ENCODE peak calls at places on chromosomes 4 and X, in ten cellular contexts. E is H9; Q is fibroblast of lung; J is OCI-LY7; K is CD8-positive, alpha-beta memory T cell; Y is epithelial cell of prostate; T is endodermal cell; O is tibial artery; Z is CD4-positive, alpha-beta memory T cell; F is left lung. S is an unnamed sample.

GRCh38 chr4:41215969-41216293 is 1.6 kb upstream of the APBB2 start:
- DNase-seq in Y (no peak), K (no peak), E (no peak), F (no peak), T (no peak), J (no peak), Q (no peak), O (no peak), Z (no peak), S (no peak)

GRCh38 chr4:124631760-124632159 is 80.8 kb downstream of the ANKRD50 start:
- DNase-seq in J (no peak), K (no peak), Y (peak), O (no peak), Q (peak), Z (no peak), E (no peak), F (no peak), T (no peak), S (peak)

GRCh38 chr4:3442959-3443749 is 1.4 kb downstream of the HGFAC start:
- DNase-seq in K (peak), F (peak), Q (no peak), Y (no peak), T (peak), J (peak), Z (peak), O (no peak), E (peak), S (peak)

GRCh38 chr4:152094851-152095700 is 334.3 kb upstream of the GATB start:
- DNase-seq in E (no peak), O (no peak), K (no peak), Z (no peak), F (no peak), T (no peak), Q (peak), J (no peak), Y (no peak), S (no peak)

GRCh38 chr4:112766422-112766821 is 129.5 kb downstream of the LARP7 start:
- DNase-seq in E (no peak), Z (no peak), K (no peak), T (peak), Q (peak), F (no peak), J (peak), Y (no peak), O (no peak), S (no peak)

GRCh38 chr4:147118523-147118922 is 172.9 kb upstream of the TTC29 start:
- DNase-seq in T (no peak), K (no peak), O (no peak), Z (no peak), Y (no peak), Q (peak), J (no peak), E (no peak), F (no peak), S (no peak)

GRCh38 chr4:6008092-6008551 is 10.1 kb downstream of the C4orf50 start:
- DNase-seq in Q (no peak), J (no peak), K (no peak), E (peak), Z (no peak), O (no peak), F (peak), Y (no peak), T (peak), S (no peak)

GRCh38 chr4:83138979-83139378 is 24.4 kb upstream of the PLAC8 start:
- DNase-seq in J (no peak), Z (no peak), E (no peak), Q (no peak), O (no peak), K (no peak), Y (no peak), T (no peak), F (no peak), S (no peak)

GRCh38 chrX:105331244-105331643 is 110.8 kb upstream of the TEX13A start:
- DNase-seq in O (no peak), E (no peak), Y (no peak), Z (no peak), K (no peak), F (no peak), T (no peak), J (no peak), Q (peak), S (peak)

GRCh38 chr4:78120144-78120880 is 63.2 kb downstream of the FRAS1 start:
- DNase-seq in F (no peak), J (no peak), Y (no peak), T (no peak), Q (no peak), E (no peak), K (no peak), O (no peak), Z (no peak), S (no peak)

GRCh38 chrX:76428243-76429130 is 977 bp downstream of the MAGEE1 start:
- DNase-seq in Q (no peak), J (no peak), K (peak), Y (no peak), O (no peak), E (peak), Z (peak), T (peak), F (peak), S (no peak)

GRCh38 chr4:20015825-20016224 is 235.9 kb upstream of the SLIT2 start:
- DNase-seq in Z (no peak), K (no peak), E (no peak), Y (peak), F (no peak), J (no peak), O (no peak), Q (no peak), T (no peak), S (no peak)

GRCh38 chr4:168651864-168652263 is 155.0 kb downstream of the PALLD start:
- DNase-seq in Q (no peak), F (no peak), T (no peak), J (no peak), Z (no peak), K (no peak), E (no peak), Y (no peak), O (no peak), S (no peak)

GRCh38 chrX:47992093-47992375 is 11.8 kb downstream of the ZNF182 start:
- DNase-seq in Q (peak), E (no peak), O (no peak), K (no peak), J (no peak), Y (no peak), Z (no peak), F (no peak), T (no peak), S (no peak)

GRCh38 chrX:54288277-54288676 is 69.6 kb downstream of the WNK3 start:
- DNase-seq in Z (no peak), O (no peak), F (no peak), E (no peak), T (no peak), K (no peak), J (no peak), Y (no peak), Q (no peak), S (no peak)

GRCh38 chr4:39732728-39733127 is 34.8 kb downstream of the UBE2K start:
- DNase-seq in Z (no peak), J (no peak), K (no peak), O (no peak), E (no peak), F (no peak), Q (peak), Y (peak), T (no peak), S (peak)

GRCh38 chr4:60863442-60863841 is 336.7 kb upstream of the ADGRL3 start:
- DNase-seq in F (no peak), E (no peak), J (no peak), Z (no peak), Q (no peak), O (no peak), Y (no peak), K (no peak), T (no peak), S (no peak)

GRCh38 chrX:114841051-114841450 is 176.4 kb downstream of the IL13RA2 start:
- DNase-seq in Q (peak), J (no peak), Y (no peak), F (no peak), K (no peak), T (no peak), E (no peak), O (no peak), Z (no peak), S (no peak)

GRCh38 chrX:130716822-130717405 is 186.1 kb downstream of the ENOX2 start:
- DNase-seq in Z (no peak), J (no peak), E (no peak), O (no peak), T (no peak), Y (no peak), K (no peak), Q (peak), F (no peak), S (no peak)

GRCh38 chr4:56181140-56181950 is 205.9 kb downstream of the AASDH start:
- DNase-seq in K (no peak), Q (peak), Z (no peak), F (no peak), T (no peak), J (no peak), O (no peak), Y (no peak), E (no peak), S (no peak)

GRCh38 chrX:23784487-23785301 is 1.7 kb downstream of the SAT1 start:
- DNase-seq in O (no peak), E (no peak), K (no peak), J (peak), Q (peak), Y (no peak), Z (no peak), F (no peak), T (no peak), S (peak)

GRCh38 chr4:109266891-109267290 is 35.6 kb downstream of the COL25A1 start:
- DNase-seq in Z (no peak), T (no peak), K (no peak), Y (no peak), E (no peak), F (no peak), Q (no peak), O (no peak), J (no peak), S (no peak)

GRCh38 chr4:153261922-153262321 is 57.7 kb downstream of the TRIM2 start:
- DNase-seq in K (no peak), T (no peak), O (no peak), Y (no peak), J (no peak), Q (no peak), E (no peak), F (no peak), Z (no peak), S (no peak)

GRCh38 chr4:167196386-167196785 is 37.9 kb downstream of the SPOCK3 start:
- DNase-seq in F (no peak), J (no peak), Z (no peak), Q (peak), O (no peak), E (no peak), K (no peak), Y (peak), T (no peak), S (no peak)

GRCh38 chr4:75432683-75433082 is 81.5 kb downstream of the RCHY1 start:
- DNase-seq in O (no peak), Z (no peak), Y (no peak), T (peak), K (no peak), Q (peak), J (peak), E (peak), F (no peak), S (peak)

GRCh38 chrX:24341795-24342194 is 18.6 kb upstream of the SUPT20HL1 start:
- DNase-seq in K (no peak), Q (peak), F (no peak), T (no peak), Y (no peak), O (no peak), J (no peak), E (no peak), Z (no peak), S (no peak)

GRCh38 chr4:21177092-21177491 is 476.8 kb downstream of the PACRGL start:
- DNase-seq in F (no peak), Z (no peak), Y (no peak), K (no peak), J (no peak), O (no peak), T (no peak), Q (no peak), E (no peak), S (no peak)

GRCh38 chr4:147633643-147634042 is 16.4 kb downstream of the TMEM184C start:
- DNase-seq in J (no peak), Z (no peak), Y (no peak), Q (no peak), E (no peak), K (no peak), O (no peak), F (no peak), T (no peak), S (no peak)

GRCh38 chrX:93874554-93874953 is 200.5 kb downstream of the FAM133A start:
- DNase-seq in F (no peak), Y (no peak), J (peak), E (peak), K (no peak), Z (no peak), O (no peak), Q (no peak), T (peak), S (peak)

GRCh38 chrX:31126205-31126604 is 54.4 kb upstream of the FTHL17 start:
- DNase-seq in O (no peak), F (no peak), J (no peak), E (no peak), T (no peak), K (no peak), Y (no peak), Q (peak), Z (no peak), S (no peak)

GRCh38 chr4:113697429-113697828 is 64.1 kb downstream of the CAMK2D start:
- DNase-seq in T (no peak), O (no peak), K (no peak), Z (no peak), E (no peak), Q (no peak), J (no peak), Y (no peak), F (no peak), S (no peak)

GRCh38 chr4:12409507-12410190 is 981.0 kb upstream of the HS3ST1 start:
- DNase-seq in J (no peak), Q (peak), T (no peak), E (no peak), F (no peak), Y (no peak), Z (no peak), K (no peak), O (no peak), S (peak)

GRCh38 chr4:73919691-73920090 is 50.5 kb downstream of the CXCL1 start:
- DNase-seq in J (no peak), Q (peak), F (no peak), Z (no peak), O (no peak), Y (no peak), K (no peak), E (no peak), T (no peak), S (no peak)

GRCh38 chr4:38365261-38365660 is 298.7 kb upstream of the KLF3 start:
- DNase-seq in F (no peak), J (no peak), O (no peak), K (no peak), Q (no peak), Y (no peak), T (no peak), E (no peak), Z (no peak), S (no peak)

GRCh38 chr4:158033416-158033863 is 139.4 kb downstream of the GASK1B start:
- DNase-seq in T (no peak), Z (no peak), K (no peak), O (no peak), E (no peak), F (no peak), Q (peak), Y (no peak), J (no peak), S (no peak)

GRCh38 chr4:13642163-13642562 is 14.6 kb upstream of the BOD1L1 start:
- DNase-seq in Z (no peak), K (no peak), Y (no peak), E (no peak), O (no peak), T (no peak), Q (peak), J (no peak), F (no peak), S (no peak)

GRCh38 chr4:39181520-39181904 is 817 bp upstream of the WDR19 start:
- DNase-seq in Y (no peak), J (peak), O (no peak), Z (no peak), E (no peak), K (no peak), Q (no peak), F (no peak), T (no peak), S (no peak)

DNA sequence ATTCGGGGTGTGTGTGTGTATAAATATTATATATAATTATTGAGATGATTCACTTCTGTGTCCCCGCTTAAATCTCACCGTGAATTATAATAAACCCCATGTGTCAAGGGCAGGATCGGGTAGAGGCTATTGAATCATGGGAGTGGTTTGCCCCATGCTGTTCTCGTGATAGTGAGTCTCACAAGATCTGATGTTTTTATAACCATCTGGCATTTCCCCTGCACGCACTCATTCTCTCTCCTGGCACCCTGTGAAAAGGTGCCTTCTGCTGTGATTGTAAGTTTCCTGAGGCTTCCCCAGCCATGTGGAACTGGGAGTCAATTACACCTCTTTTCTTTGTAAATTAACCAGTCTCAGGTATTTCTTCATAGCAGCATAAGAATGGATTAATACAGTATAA is 851.4 kb upstream of the AGA start:
- DNase-seq in Y (no peak), T (no peak), F (no peak), Q (no peak), E (no peak), Z (no peak), J (no peak), O (no peak), K (no peak), S (no peak)
- H3K27ac ChIP-seq in Y (no peak), T (no peak), F (no peak), Q (no peak), E (no peak), Z (no peak), J (no peak), O (no peak), K (no peak), S (no peak)

DNA sequence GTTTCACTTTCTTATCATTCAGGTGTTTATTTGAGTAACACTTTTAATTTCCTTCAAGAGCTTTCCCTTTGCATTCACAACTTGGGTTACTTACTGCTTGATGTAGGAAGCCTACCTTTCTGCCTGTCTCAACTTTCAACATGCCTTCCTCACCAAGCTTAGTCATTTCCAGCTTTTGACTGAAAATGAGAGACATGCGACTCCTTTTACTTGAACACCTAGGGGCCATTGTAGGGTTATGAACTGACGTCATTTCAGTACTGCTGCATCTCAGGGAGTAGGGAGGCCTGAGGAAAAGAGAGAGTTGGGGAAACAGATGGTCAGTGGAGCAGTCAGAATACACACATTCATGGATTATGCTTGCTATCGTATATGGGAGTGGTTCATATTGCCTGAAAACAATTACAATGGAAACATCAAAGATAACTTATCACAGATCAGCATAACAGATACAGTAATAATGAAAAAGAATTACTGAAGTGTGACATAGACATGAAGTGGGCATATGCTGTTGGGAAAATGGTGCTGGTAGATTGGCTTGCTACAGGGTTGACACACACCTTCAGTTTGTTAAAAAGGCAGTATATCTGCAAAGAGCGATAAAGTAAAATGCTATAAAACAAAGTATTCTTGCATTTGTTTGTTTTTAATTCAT is 25.7 kb downstream of the USP53 start:
- DNase-seq in K (no peak), O (no peak), J (no peak), F (no peak), T (no peak), E (no peak), Z (no peak), Y (no peak), Q (no peak), S (no peak)
- H3K27ac ChIP-seq in K (no peak), O (no peak), J (no peak), F (no peak), T (no peak), E (no peak), Z (no peak), Y (no peak), Q (no peak), S (no peak)

DNA sequence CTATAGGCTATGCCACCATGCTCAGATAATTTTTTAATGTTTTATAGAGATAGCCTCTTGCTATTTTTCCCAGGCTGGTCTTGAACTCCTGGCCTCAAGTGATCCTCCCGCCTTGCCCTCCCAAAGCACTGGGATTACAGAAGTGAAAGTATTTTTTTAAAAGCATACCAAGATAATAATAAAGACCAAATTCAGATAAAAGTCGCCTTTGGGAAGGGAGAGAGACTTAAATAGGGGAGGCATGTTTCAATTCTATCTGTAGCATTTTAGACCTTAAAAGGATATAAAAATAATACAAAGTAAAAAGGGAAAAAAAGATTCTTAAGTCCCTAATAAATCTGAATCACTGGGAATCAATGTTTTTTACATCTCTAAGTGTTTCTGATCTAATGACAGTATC is 108.9 kb downstream of the AFAP1 start:
- DNase-seq in F (no peak), O (no peak), Z (no peak), Y (no peak), K (no peak), J (no peak), Q (no peak), T (no peak), E (no peak), S (no peak)
- H3K27ac ChIP-seq in F (peak), O (peak), Z (peak), Y (no peak), K (no peak), J (no peak), Q (peak), T (no peak), E (no peak), S (peak)

GRCh38 chr4:139666735-139667266 is 1.2 kb downstream of the MGST2 start:
- DNase-seq in K (no peak), T (no peak), E (no peak), Q (peak), Z (no peak), Y (no peak), O (no peak), J (peak), F (no peak), S (peak)

GRCh38 chr4:139668036-139668435 is 2.4 kb downstream of the MGST2 start:
- DNase-seq in Z (no peak), T (no peak), F (no peak), E (no peak), K (no peak), Q (no peak), J (no peak), O (no peak), Y (no peak), S (no peak)

GRCh38 chr4:139669335-139669734 is 3.7 kb downstream of the MGST2 start:
- DNase-seq in J (no peak), T (no peak), E (no peak), F (no peak), K (no peak), Z (no peak), Y (no peak), Q (no peak), O (no peak), S (no peak)

GRCh38 chr4:139669859-139670258 is 4.2 kb downstream of the MGST2 start:
- DNase-seq in J (no peak), T (peak), F (no peak), E (no peak), Z (no peak), O (no peak), Y (no peak), Q (no peak), K (no peak), S (no peak)

GRCh38 chr4:139668658-139669201 is 3.1 kb downstream of the MGST2 start:
- DNase-seq in T (peak), K (no peak), Y (no peak), E (no peak), Z (no peak), Q (no peak), F (no peak), J (no peak), O (no peak), S (no peak)
- H3K27ac ChIP-seq in T (peak), K (no peak), Y (no peak), E (no peak), Z (no peak), Q (no peak), F (no peak), J (no peak), O (no peak), S (no peak)

GRCh38 chr4:85696661-85697060 is 221.7 kb downstream of the ARHGAP24 start:
- DNase-seq in J (no peak), Z (no peak), K (no peak), Q (no peak), E (no peak), Y (no peak), F (no peak), T (no peak), O (no peak), S (no peak)

GRCh38 chr4:85703098-85703497 is 228.1 kb downstream of the ARHGAP24 start:
- DNase-seq in E (no peak), O (no peak), T (no peak), K (no peak), Q (no peak), Z (no peak), F (no peak), J (peak), Y (no peak), S (no peak)

GRCh38 chr4:85700362-85700761 is 225.4 kb downstream of the ARHGAP24 start:
- DNase-seq in K (no peak), Y (no peak), T (no peak), Z (no peak), F (no peak), E (no peak), O (no peak), Q (no peak), J (no peak), S (no peak)

GRCh38 chr4:85697864-85698263 is 222.9 kb downstream of the ARHGAP24 start:
- DNase-seq in Q (no peak), O (no peak), F (no peak), Y (no peak), Z (no peak), T (no peak), E (no peak), J (no peak), K (no peak), S (no peak)

GRCh38 chr4:85701881-85702321 is 227.0 kb downstream of the ARHGAP24 start:
- DNase-seq in K (no peak), T (no peak), F (no peak), Z (no peak), E (no peak), J (peak), O (no peak), Y (no peak), Q (no peak), S (no peak)
- H3K27ac ChIP-seq in K (no peak), T (no peak), F (no peak), Z (no peak), E (no peak), J (peak), O (no peak), Y (no peak), Q (no peak), S (no peak)